ENCODE peak calls at places on chromosomes 3 and 15, in four cellular contexts. W is progenitor cell of endocrine pancreas, S is glutamatergic neuron, F is endodermal cell. O is an unnamed sample.

GRCh38 chr15:69615756-69616155 is 163.1 kb downstream of the RPLP1 start:
- DNase-seq in W (no peak), S (no peak), F (peak; percentile 26), O (no peak)

GRCh38 chr3:76264911-76265310 is 479.6 kb upstream of the ZNF717 start:
- DNase-seq in W (no peak), S (no peak), F (no peak), O (no peak)

GRCh38 chr3:20071182-20071581 is 30.9 kb downstream of the KAT2B start:
- DNase-seq in W (no peak), S (no peak), F (no peak), O (no peak)

GRCh38 chr3:123547881-123548534 is 36.8 kb downstream of the HACD2 start:
- DNase-seq in W (no peak), S (no peak), F (no peak), O (no peak)

GRCh38 chr15:39188930-39189329 is 391.9 kb upstream of the THBS1 start:
- DNase-seq in W (no peak), S (no peak), F (no peak), O (no peak)

GRCh38 chr3:26029323-26029722 is 239.4 kb downstream of the OXSM start:
- DNase-seq in W (no peak), S (no peak), F (no peak), O (no peak)

GRCh38 chr3:24479816-24480215 is 14.8 kb downstream of the THRB start:
- DNase-seq in W (no peak), S (no peak), F (no peak), O (no peak)

GRCh38 chr3:73508330-73508954 is 116.3 kb downstream of the PDZRN3 start:
- DNase-seq in W (no peak), S (peak; percentile 51), F (peak; percentile 79), O (peak; percentile 29)

GRCh38 chr15:95304116-95304873 is 1026.2 kb upstream of the NR2F2 start:
- DNase-seq in W (no peak), S (no peak), F (no peak), O (no peak)

GRCh38 chr3:116000315-116000714 is 377.0 kb downstream of the GAP43 start:
- DNase-seq in W (no peak), S (no peak), F (no peak), O (no peak)

GRCh38 chr3:72550582-72551262 is 297.5 kb downstream of the SHQ1 start:
- DNase-seq in W (no peak), S (no peak), F (no peak), O (no peak)

GRCh38 chr3:30774062-30774461 is 120.4 kb downstream of the GADL1 start:
- DNase-seq in W (no peak), S (no peak), F (no peak), O (no peak)

GRCh38 chr3:20353286-20353685 is 167.3 kb upstream of the SGO1 start:
- DNase-seq in W (no peak), S (no peak), F (no peak), O (no peak)

GRCh38 chr3:64443553-64444331 is 218.5 kb upstream of the PRICKLE2 start:
- DNase-seq in W (no peak), S (no peak), F (no peak), O (no peak)

GRCh38 chr3:52231502-52232278 is 6.2 kb upstream of the TLR9 start:
- DNase-seq in W (peak; percentile 64), S (peak; percentile 79), F (peak; percentile 94), O (peak; percentile 61)

GRCh38 chr3:66405701-66406091 is 95.1 kb downstream of the LRIG1 start:
- DNase-seq in W (no peak), S (no peak), F (peak; percentile 58), O (no peak)

GRCh38 chr3:54122046-54122801 is at the start of gene CACNA2D3:
- DNase-seq in W (peak; percentile 22), S (peak; percentile 68), F (peak; percentile 81), O (no peak)

GRCh38 chr15:50740955-50741354 is 24.6 kb downstream of the SPPL2A start:
- DNase-seq in W (no peak), S (no peak), F (no peak), O (no peak)

GRCh38 chr15:99777144-99777543 is 43.9 kb upstream of the LYSMD4 start:
- DNase-seq in W (no peak), S (no peak), F (no peak), O (no peak)

GRCh38 chr15:74794970-74795349 is 13.1 kb downstream of the CSK start:
- DNase-seq in W (no peak), S (no peak), F (no peak), O (no peak)

GRCh38 chr15:74791667-74792066 is 9.8 kb downstream of the CSK start:
- DNase-seq in W (no peak), S (no peak), F (no peak), O (no peak)

GRCh38 chr15:74794248-74794969 is 12.5 kb downstream of the CSK start:
- DNase-seq in W (no peak), S (no peak), F (no peak), O (no peak)

GRCh38 chr15:74792227-74793016 is 10.5 kb downstream of the CSK start:
- DNase-seq in W (no peak), S (no peak), F (no peak), O (no peak)

DNA sequence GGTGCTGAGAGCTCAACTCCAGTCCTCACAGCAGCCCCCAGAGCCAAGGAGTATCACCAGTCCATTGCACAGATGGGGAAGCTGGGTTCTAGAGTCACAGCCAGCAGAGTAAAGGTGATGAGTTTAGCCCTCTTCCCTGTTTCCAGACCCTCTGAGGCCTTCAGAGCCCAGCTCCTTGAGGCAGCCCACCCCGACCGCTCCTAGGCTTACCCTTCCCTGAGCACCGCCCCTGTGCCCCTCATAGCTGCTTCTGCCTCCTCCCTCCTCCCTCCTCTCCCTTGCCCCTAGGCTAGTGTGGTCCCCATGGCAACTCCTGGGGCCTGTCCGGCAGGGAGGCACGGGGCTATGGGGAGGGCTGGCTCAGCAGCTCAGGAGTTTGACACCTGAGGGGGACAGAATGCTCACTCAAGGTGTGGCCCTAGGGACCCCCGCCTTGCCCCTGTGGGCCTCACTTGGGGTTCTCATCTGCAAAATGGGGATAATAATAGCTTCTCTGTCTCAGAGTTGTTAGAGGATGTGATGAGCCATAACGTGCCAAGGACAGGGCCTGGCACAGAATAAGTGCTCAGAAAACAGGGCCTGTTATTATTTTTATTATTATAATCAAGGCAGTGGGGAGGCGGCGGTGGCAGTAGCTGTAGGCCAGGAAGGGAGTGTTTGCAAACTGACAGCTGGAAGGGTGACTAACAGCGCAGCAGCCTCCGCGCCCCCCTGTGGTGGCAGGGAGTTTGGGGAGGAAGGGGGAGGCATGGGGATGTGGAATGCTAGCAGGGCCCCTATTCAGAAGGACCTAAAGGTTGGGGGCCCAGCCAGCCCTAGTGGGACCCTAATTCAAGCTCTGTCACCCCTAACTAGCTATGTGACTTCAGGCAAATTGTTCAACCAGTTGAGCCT is 11.5 kb downstream of the CSK start:
- DNase-seq in W (no peak), S (no peak), F (peak; percentile 58), O (no peak)
- TF ChIP-seq CTCF in W (no peak), S (no peak), F (no peak), O (no peak)

GRCh38 chr3:27105904-27106303 is 263.3 kb downstream of the NEK10 start:
- DNase-seq in W (no peak), S (peak; percentile 22), F (peak; percentile 81), O (no peak)
- TF ChIP-seq CTCF in W (peak; percentile 56), S (no peak), F (peak; percentile 76), O (peak; percentile 6)

GRCh38 chr3:185696039-185696438 is 109.9 kb downstream of the SENP2 start:
- DNase-seq in W (no peak), S (no peak), F (no peak), O (peak; percentile 57)

GRCh38 chr3:185702564-185703225 is 116.6 kb downstream of the SENP2 start:
- DNase-seq in W (no peak), S (no peak), F (peak; percentile 64), O (no peak)

GRCh38 chr3:185705498-185705897 is 119.3 kb downstream of the IGF2BP2 start:
- DNase-seq in W (no peak), S (no peak), F (peak; percentile 2), O (no peak)

GRCh38 chr3:185699927-185700326 is 113.8 kb downstream of the SENP2 start:
- DNase-seq in W (no peak), S (no peak), F (no peak), O (no peak)

DNA sequence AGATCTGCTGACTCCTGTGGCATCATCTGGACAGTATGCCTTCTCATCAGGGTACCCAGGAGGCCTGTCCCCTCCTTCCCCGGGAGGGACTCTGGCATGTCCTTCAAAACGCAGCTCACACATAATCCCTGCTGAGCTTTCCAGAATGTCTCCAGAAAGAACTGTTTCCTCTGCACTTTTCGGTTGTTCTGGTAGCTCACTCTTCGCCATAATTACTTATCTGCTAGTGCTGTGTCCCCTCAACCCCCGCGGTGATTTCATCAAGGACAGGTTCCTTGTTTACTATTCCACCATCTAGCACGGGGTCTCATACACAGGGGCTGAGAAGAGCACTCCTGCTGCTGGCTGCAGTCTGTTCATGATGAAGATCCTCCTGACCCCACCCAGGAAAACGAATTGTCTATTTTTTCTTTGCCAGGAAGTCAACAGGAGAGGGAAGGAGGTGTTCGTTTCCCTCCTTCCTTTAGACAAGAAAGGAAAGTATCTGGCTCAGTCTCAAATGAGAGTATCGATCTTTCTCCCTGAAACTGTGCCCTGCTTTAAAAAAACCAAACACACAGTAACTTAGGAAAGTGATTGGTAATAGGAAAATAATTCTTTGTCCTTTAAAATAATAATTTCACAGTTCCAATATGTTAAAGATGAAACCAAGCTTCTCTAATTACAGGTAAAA is 115.9 kb downstream of the SENP2 start:
- DNase-seq in W (no peak), S (no peak), F (no peak), O (no peak)
- TF ChIP-seq CTCF in W (no peak), S (no peak), F (no peak), O (no peak)

DNA sequence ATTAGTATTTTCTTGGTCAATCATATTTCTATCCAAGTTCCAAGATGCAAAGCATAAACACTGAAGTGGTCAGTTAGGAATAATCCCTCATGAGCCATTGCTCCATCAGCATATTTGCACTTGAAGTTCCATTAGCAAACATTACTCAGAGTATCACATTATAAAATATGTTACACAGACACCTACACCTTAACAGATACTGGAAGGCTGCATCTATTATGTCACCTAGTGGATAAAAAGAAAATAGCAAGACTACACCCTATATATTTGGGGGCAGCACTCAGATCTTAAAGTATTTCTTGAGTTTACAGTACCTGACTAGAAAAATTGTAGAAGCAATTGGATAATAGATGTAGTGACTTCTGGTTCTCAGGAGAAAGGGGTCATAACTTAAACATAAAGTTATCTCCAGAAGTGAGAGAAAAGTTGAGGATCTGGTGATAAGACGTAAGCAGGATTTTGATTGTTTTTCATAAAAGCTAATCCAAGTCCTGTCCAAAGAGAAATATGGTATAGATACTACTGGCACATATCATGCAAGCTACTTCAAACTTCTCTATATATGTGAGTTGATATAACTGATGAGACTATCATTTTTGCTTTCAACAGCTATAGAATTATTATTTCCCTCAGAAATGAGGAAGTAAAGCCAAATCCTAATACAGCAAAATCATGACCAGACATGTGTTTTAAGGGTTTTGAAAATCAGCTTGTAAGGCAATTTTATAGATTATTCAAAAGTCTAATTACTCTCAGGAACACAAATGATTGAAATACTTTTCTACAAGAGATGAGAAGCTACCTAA is 422.2 kb downstream of the GBE1 start:
- DNase-seq in W (no peak), S (no peak), F (no peak), O (no peak)
- TF ChIP-seq CTCF in W (peak; percentile 62), S (peak; percentile 73), F (peak; percentile 76), O (peak; percentile 73)